ENCODE peak calls at places on chromosomes 6 and 20, in four cellular contexts. U is IMR-90, L is heart left ventricle, I is SK-N-SH. S is an unnamed sample.

GRCh38 chr6:42318485-42318884 is 100.8 kb upstream of the MRPS10 start:
- DNase-seq in I (no peak), L (no peak), U (no peak), S (no peak)

GRCh38 chr6:89353702-89354392 is 1.3 kb upstream of the UBE2J1 start:
- DNase-seq in L (no peak), U (no peak), I (no peak), S (no peak)

GRCh38 chr6:54893818-54894217 is 47.2 kb downstream of the FAM83B start:
- DNase-seq in L (no peak), I (no peak), U (no peak), S (no peak)

GRCh38 chr6:134619789-134620188 is 301.9 kb upstream of the SGK1 start:
- DNase-seq in L (no peak), U (peak; percentile 89), I (no peak), S (no peak)

GRCh38 chr6:34143884-34144580 is 1.9 kb downstream of the GRM4 start:
- DNase-seq in I (peak; percentile 85), L (no peak), U (no peak), S (no peak)

GRCh38 chr6:46923476-46923875 is 1.7 kb upstream of the ADGRF5 start:
- DNase-seq in L (no peak), U (no peak), I (no peak), S (no peak)

GRCh38 chr6:130029163-130029562 is 10.8 kb downstream of the L3MBTL3 start:
- DNase-seq in L (no peak), I (no peak), U (no peak), S (no peak)

GRCh38 chr6:157239148-157239547 is 84.2 kb downstream of the TMEM242 start:
- DNase-seq in L (no peak), I (no peak), U (no peak), S (no peak)

GRCh38 chr6:52958546-52959255 is 36.4 kb downstream of the GSTA4 start:
- DNase-seq in L (no peak), I (no peak), U (no peak), S (no peak)

GRCh38 chr20:35988910-35989463 is 20.6 kb downstream of the CNBD2 start:
- DNase-seq in L (no peak), I (no peak), U (no peak), S (no peak)

GRCh38 chr6:149043476-149044130 is 273.9 kb upstream of the TAB2 start:
- DNase-seq in U (no peak), I (peak; percentile 65), L (no peak), S (no peak)

GRCh38 chr6:42423244-42423643 is 28.5 kb downstream of the TRERF1 start:
- DNase-seq in I (no peak), L (no peak), U (no peak), S (no peak)

GRCh38 chr6:72890233-72890632 is 268.4 kb downstream of the KCNQ5 start:
- DNase-seq in U (no peak), L (no peak), I (no peak), S (no peak)

GRCh38 chr20:46317685-46318177 is 9.4 kb upstream of the CDH22 start:
- DNase-seq in L (no peak), U (no peak), I (no peak), S (no peak)

GRCh38 chr6:21121737-21122136 is 471.8 kb upstream of the SOX4 start:
- DNase-seq in L (no peak), U (no peak), I (no peak), S (no peak)

GRCh38 chr6:16760536-16761468 is at the start of gene ATXN1:
- DNase-seq in U (peak; percentile 65), L (peak; percentile 64), I (peak; percentile 80), S (no peak)

GRCh38 chr6:14455942-14456648 is 338.5 kb downstream of the CD83 start:
- DNase-seq in I (no peak), L (no peak), U (no peak), S (no peak)

GRCh38 chr20:33005132-33005566 is 916 bp upstream of the SUN5 start:
- DNase-seq in U (peak; percentile 15), I (no peak), L (no peak), S (no peak)

GRCh38 chr20:24465168-24465567 is 4.3 kb upstream of the SYNDIG1 start:
- DNase-seq in I (no peak), U (no peak), L (peak; percentile 35), S (no peak)

GRCh38 chr20:54345301-54345724 is 130.1 kb upstream of the DOK5 start:
- DNase-seq in L (no peak), U (peak; percentile 87), I (no peak), S (peak; percentile 64)

GRCh38 chr20:60010689-60011417 is 52.6 kb downstream of the CDH26 start:
- DNase-seq in U (no peak), I (no peak), L (no peak), S (no peak)

GRCh38 chr6:147805155-147805554 is 296.7 kb downstream of the SAMD5 start:
- DNase-seq in L (no peak), I (no peak), U (no peak), S (no peak)

GRCh38 chr20:45052698-45053440 is 48.1 kb downstream of the KCNS1 start:
- DNase-seq in I (no peak), L (no peak), U (peak; percentile 81), S (peak; percentile 73)

GRCh38 chr6:140281236-140281635 is 906.8 kb upstream of the CITED2 start:
- DNase-seq in U (peak; percentile 42), I (no peak), L (no peak), S (no peak)

GRCh38 chr6:56772737-56773184 is 130.1 kb upstream of the DST start:
- DNase-seq in I (no peak), U (peak; percentile 93), L (peak; percentile 29), S (no peak)

GRCh38 chr6:125197795-125198269 is 44.3 kb downstream of the TPD52L1 start:
- DNase-seq in U (peak; percentile 31), I (no peak), L (peak; percentile 71), S (no peak)

GRCh38 chr6:45609141-45609638 is 231.5 kb upstream of the SUPT3H start:
- DNase-seq in U (peak; percentile 96), L (no peak), I (no peak), S (peak; percentile 92)

GRCh38 chr6:37259191-37259590 is 1.2 kb upstream of the TMEM217 start:
- DNase-seq in L (no peak), I (no peak), U (peak; percentile 50), S (no peak)
- H3K4me3 ChIP-seq in L (peak overlapping the region; percentile 87), I (peak overlapping the region; percentile 91), U (no peak overlapping the region), S (no peak overlapping the region)

GRCh38 chr20:62895539-62895938 is 30.8 kb downstream of the DIDO1 start:
- DNase-seq in I (no peak), L (no peak), U (no peak), S (no peak)
- H3K36me3 ChIP-seq in I (peaks cover 70% of the 10 kb centered on the region), L (peaks cover 31% of the 10 kb centered on the region), U (peaks cover 52% of the 10 kb centered on the region), S (peaks cover 29% of the 10 kb centered on the region)

GRCh38 chr6:151285121-151285520 is 45.4 kb downstream of the AKAP12 start:
- DNase-seq in I (no peak), U (peak; percentile 80), L (peak; percentile 24), S (no peak)

GRCh38 chr6:151291145-151292055 is 51.6 kb downstream of the AKAP12 start:
- DNase-seq in L (peak; percentile 27), U (peak; percentile 96), I (peak; percentile 39), S (no peak)

GRCh38 chr6:151289399-151290007 is 49.7 kb downstream of the AKAP12 start:
- DNase-seq in U (no peak), I (no peak), L (no peak), S (no peak)

GRCh38 chr6:151286192-151286591 is 46.4 kb downstream of the AKAP12 start:
- DNase-seq in U (peak; percentile 14), I (no peak), L (peak; percentile 31), S (no peak)

DNA sequence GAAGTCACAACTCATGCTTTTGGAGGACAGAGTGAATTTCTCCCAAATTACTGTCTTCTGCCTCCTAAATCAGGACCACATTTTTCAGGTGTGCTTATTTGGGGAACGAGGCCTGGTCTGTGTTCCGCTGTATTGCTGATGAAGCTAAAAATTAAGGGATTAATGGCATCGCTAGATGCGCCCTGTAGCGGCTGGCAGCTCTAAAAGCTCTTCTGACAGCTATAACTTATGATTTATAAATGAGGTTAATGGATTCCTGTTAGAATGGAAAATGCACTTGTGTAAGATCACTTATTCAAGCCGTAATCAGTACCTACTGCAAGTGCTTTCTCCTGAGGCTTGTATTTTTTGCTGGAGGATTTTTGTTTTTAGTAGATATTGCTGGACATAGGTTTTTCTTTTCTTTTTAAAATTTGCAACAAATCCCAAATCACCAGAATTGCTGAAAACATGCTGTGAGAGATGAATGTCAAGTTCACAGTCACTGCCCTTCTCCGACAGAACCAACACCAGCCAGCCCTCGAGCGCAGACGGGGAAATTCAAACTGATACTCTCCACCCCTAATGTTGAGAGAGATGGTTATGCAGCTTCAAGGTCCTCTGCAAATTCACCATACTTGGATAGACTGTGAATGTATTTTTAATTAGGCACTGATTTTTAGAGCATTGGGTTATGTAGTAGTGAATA is 49.1 kb downstream of the AKAP12 start:
- DNase-seq in U (no peak), I (peak; percentile 49), L (no peak), S (no peak)
- H3K4me3 ChIP-seq in U (no peak overlapping the region), I (no peak overlapping the region), L (no peak overlapping the region), S (no peak overlapping the region)

DNA sequence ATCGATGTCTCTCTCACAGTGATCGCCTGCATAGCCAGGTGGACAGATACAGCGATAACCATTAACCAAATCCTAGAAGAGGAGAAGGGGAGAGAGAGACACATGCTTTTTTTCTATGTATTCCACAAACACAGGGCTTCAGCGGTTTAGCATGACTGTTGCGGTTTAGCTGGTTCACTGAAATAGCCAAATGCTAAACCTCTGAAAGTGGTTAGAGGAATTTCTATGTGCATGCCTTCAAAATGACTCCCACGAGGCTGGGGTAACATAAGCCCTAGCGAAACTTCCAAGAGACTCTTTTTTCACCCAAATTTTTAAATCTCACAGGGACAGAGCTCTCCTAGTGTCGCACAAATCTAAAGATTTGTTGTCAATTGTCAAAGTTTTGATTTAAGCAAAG is 25.1 kb downstream of the JAG1 start:
- DNase-seq in I (no peak), U (peak; percentile 91), L (no peak), S (no peak)
- H3K36me3 ChIP-seq in I (peaks cover 28% of the 10 kb centered on the region), U (peaks cover 87% of the 10 kb centered on the region), L (peaks cover 22% of the 10 kb centered on the region), S (peaks cover 20% of the 10 kb centered on the region)

GRCh38 chr6:81890846-81891245 is 138.4 kb upstream of the TENT5A start:
- DNase-seq in I (no peak), L (no peak), U (peak; percentile 53), S (peak; percentile 79)
- H3K4me3 ChIP-seq in I (no peak overlapping the region), L (no peak overlapping the region), U (no peak overlapping the region), S (no peak overlapping the region)

GRCh38 chr6:70080443-70081062 is 214.2 kb downstream of the COL19A1 start:
- DNase-seq in U (no peak), I (no peak), L (no peak), S (no peak)
- H3K36me3 ChIP-seq in U (no peaks in the 10 kb centered on the region), I (no peaks in the 10 kb centered on the region), L (no peaks in the 10 kb centered on the region), S (no peaks in the 10 kb centered on the region)

S was measured in BJ.